ENCODE peak calls at places on chromosomes 13 and 19, in seven cellular contexts. I is WTC11, G is RWPE1, S is epithelial cell of esophagus, L is nephron progenitor cell, F is Peyer's patch, D is stomach. R is an unnamed sample.

GRCh38 chr13:90305796-90306195 is 1041.7 kb upstream of the MIR17HG start:
- DNase-seq in G (no peak), F (no peak), L (no peak), I (no peak), D (no peak), S (no peak), R (no peak)

GRCh38 chr19:406121-406711 is 2.7 kb downstream of the C2CD4C start:
- DNase-seq in I (no peak), F (no peak), D (no peak), G (no peak), L (peak), S (no peak), R (no peak)

GRCh38 chr19:617551-618246 is 15.6 kb downstream of the POLRMT start:
- DNase-seq in G (no peak), I (no peak), D (no peak), L (no peak), S (no peak), F (no peak), R (no peak)

GRCh38 chr19:48354332-48354992 is 9.3 kb downstream of the TMEM143 start:
- DNase-seq in L (no peak), D (no peak), G (no peak), S (no peak), F (no peak), I (no peak), R (no peak)

GRCh38 chr13:110285991-110286923 is 20.7 kb downstream of the COL4A1 start:
- DNase-seq in F (peak), L (no peak), I (no peak), G (no peak), D (no peak), S (no peak), R (no peak)

GRCh38 chr13:110942248-110942981 is 27.5 kb upstream of the ANKRD10 start:
- DNase-seq in I (no peak), D (no peak), F (no peak), L (no peak), S (peak), G (no peak), R (no peak)

GRCh38 chr13:73059460-73060250 is 850 bp downstream of the KLF5 start:
- DNase-seq in F (peak), I (peak), L (peak), G (no peak), S (peak), D (peak), R (peak)

GRCh38 chr13:113815151-113816058 is 48.5 kb downstream of the GAS6 start:
- DNase-seq in F (no peak), G (no peak), D (no peak), S (no peak), L (no peak), I (no peak), R (no peak)

GRCh38 chr13:107553838-107554237 is 661.5 kb downstream of the LIG4 start:
- DNase-seq in F (no peak), S (no peak), D (no peak), L (no peak), G (no peak), I (no peak), R (no peak)

GRCh38 chr19:17138937-17139598 is 63.5 kb downstream of the MYO9B start:
- DNase-seq in S (no peak), D (peak), F (no peak), G (no peak), I (no peak), L (no peak), R (no peak)

GRCh38 chr19:37506387-37507166 is at the start of gene ZNF793:
- DNase-seq in G (peak), F (peak), S (peak), I (peak), D (peak), L (peak), R (peak)

GRCh38 chr13:75482070-75482819 is at the start of gene TBC1D4:
- DNase-seq in I (peak), F (peak), L (peak), S (peak), D (peak), G (peak), R (peak)

GRCh38 chr13:72689181-72689696 is 38.2 kb downstream of the MZT1 start:
- DNase-seq in F (no peak), I (no peak), G (no peak), L (no peak), S (no peak), D (no peak), R (no peak)

GRCh38 chr19:18699403-18700054 is 16.0 kb downstream of the CRTC1 start:
- DNase-seq in S (no peak), D (no peak), G (no peak), L (no peak), I (no peak), F (no peak), R (peak)

GRCh38 chr19:57075801-57076492 is 43.8 kb upstream of the USP29 start:
- DNase-seq in F (no peak), I (no peak), D (no peak), G (no peak), L (no peak), S (no peak), R (no peak)

GRCh38 chr13:109494955-109495354 is 291.4 kb downstream of the IRS2 start:
- DNase-seq in F (no peak), S (peak), L (no peak), D (no peak), G (peak), I (no peak), R (no peak)

GRCh38 chr13:85709072-85709471 is 90.1 kb downstream of the SLITRK6 start:
- DNase-seq in F (no peak), L (no peak), D (no peak), G (no peak), S (no peak), I (no peak), R (no peak)

GRCh38 chr19:16222806-16223205 is 25.1 kb downstream of the AP1M1 start:
- DNase-seq in F (no peak), L (no peak), S (no peak), I (no peak), G (no peak), D (no peak), R (no peak)

GRCh38 chr13:43368003-43368402 is 344.6 kb downstream of the DNAJC15 start:
- DNase-seq in F (no peak), I (no peak), G (no peak), L (no peak), D (no peak), S (no peak), R (no peak)

GRCh38 chr13:50437252-50437651 is 406.2 kb downstream of the DLEU7 start:
- DNase-seq in S (no peak), I (no peak), D (no peak), L (no peak), F (no peak), G (no peak), R (no peak)

GRCh38 chr19:47609885-47610545 is 1.1 kb downstream of the BICRA start:
- DNase-seq in L (peak), S (peak), F (peak), G (peak), D (peak), I (peak), R (peak)

GRCh38 chr19:50555447-50556235 is 12.6 kb downstream of the LRRC4B start:
- DNase-seq in L (no peak), D (no peak), S (no peak), G (no peak), F (no peak), I (peak), R (no peak)

GRCh38 chr13:70995338-70995737 is 871.7 kb downstream of the DACH1 start:
- DNase-seq in S (no peak), F (no peak), I (no peak), G (no peak), D (no peak), L (no peak), R (no peak)

GRCh38 chr19:17775245-17775927 is 19.6 kb upstream of the B3GNT3 start:
- DNase-seq in S (peak), G (no peak), D (peak), F (peak), I (peak), L (peak), R (peak)

GRCh38 chr13:113832204-113832603 is 31.7 kb downstream of the GAS6 start:
- DNase-seq in F (peak), D (no peak), G (no peak), L (no peak), I (no peak), S (no peak), R (no peak)

GRCh38 chr19:38792250-38793111 is 3.5 kb downstream of the LGALS7B start:
- DNase-seq in S (peak), I (peak), F (peak), D (peak), G (no peak), L (no peak), R (peak)

GRCh38 chr13:95641291-95641811 is 3.2 kb downstream of the DZIP1 start:
- DNase-seq in S (no peak), F (no peak), G (no peak), L (no peak), I (peak), D (no peak), R (no peak)

GRCh38 chr13:94154362-94154761 is 325.1 kb downstream of the DCT start:
- DNase-seq in S (no peak), G (peak), D (peak), L (no peak), F (peak), I (no peak), R (peak)

GRCh38 chr19:41302624-41303351 is 7.2 kb upstream of the CCDC97 start:
- DNase-seq in I (no peak), S (no peak), D (no peak), G (no peak), L (no peak), F (peak), R (no peak)

GRCh38 chr13:110617326-110618072 is 2.2 kb downstream of the NAXD start:
- DNase-seq in D (peak), S (peak), G (no peak), F (peak), I (no peak), L (no peak), R (peak)

GRCh38 chr19:13441810-13442512 is 64.3 kb downstream of the CACNA1A start:
- DNase-seq in F (peak), D (no peak), I (peak), G (peak), L (peak), S (peak), R (peak)

GRCh38 chr19:2867025-2867991 is at the start of gene ZNF556:
- DNase-seq in G (peak), S (peak), L (no peak), I (no peak), F (no peak), D (no peak), R (no peak)

GRCh38 chr19:1779604-1779973 is 26.3 kb downstream of the ONECUT3 start:
- DNase-seq in F (no peak), D (no peak), I (no peak), G (no peak), S (no peak), L (no peak), R (no peak)

GRCh38 chr19:1782501-1782900 is 29.2 kb downstream of the ONECUT3 start:
- DNase-seq in S (no peak), L (no peak), D (no peak), F (no peak), I (no peak), G (no peak), R (no peak)

GRCh38 chr19:1783354-1783753 is 28.7 kb downstream of the ATP8B3 start:
- DNase-seq in F (no peak), L (no peak), G (no peak), S (no peak), I (no peak), D (no peak), R (no peak)

GRCh38 chr19:1777149-1777548 is 23.8 kb downstream of the ONECUT3 start:
- DNase-seq in F (no peak), L (no peak), I (no peak), S (no peak), G (no peak), D (no peak), R (no peak)

GRCh38 chr19:1780272-1780957 is 27.1 kb downstream of the ONECUT3 start:
- DNase-seq in F (no peak), I (no peak), S (no peak), L (no peak), D (no peak), G (no peak), R (no peak)
- TF ChIP-seq CTCF in F (no peak), I (no peak), S (peak), L (no peak), D (no peak), G (no peak), R (no peak)

GRCh38 chr13:46728777-46729176 is 68.2 kb downstream of the ESD start:
- DNase-seq in F (no peak), G (no peak), L (no peak), D (no peak), I (no peak), S (peak), R (no peak)
- TF ChIP-seq CTCF in F (no peak), G (no peak), L (no peak), D (no peak), I (peak), S (no peak), R (peak)

DNA sequence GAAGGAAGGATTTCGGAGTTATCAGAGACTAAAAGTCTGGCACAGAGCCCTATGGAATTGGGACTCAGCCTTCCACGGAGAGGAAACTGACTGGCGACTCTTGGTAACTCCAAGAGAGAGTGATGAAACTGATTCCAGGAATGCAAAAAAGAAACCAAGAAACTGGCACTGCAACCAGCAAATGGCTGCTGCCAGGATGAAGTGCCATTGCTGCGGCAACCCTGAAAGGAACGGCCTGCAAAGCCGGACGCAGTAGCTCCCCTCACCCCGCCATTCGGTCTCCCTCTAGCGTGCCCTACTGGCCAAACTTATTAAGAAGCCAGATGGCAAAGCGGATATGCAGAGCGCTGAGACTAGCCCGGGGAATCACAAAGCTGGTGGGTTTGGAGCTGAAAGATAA is 236.0 kb downstream of the PCDH9 start:
- DNase-seq in S (peak), I (peak), D (peak), G (peak), L (peak), F (peak), R (peak)
- TF ChIP-seq CTCF in S (peak), I (peak), D (peak), G (peak), L (peak), F (no peak), R (no peak)

GRCh38 chr19:45178262-45179062 is at the start of gene BLOC1S3:
- DNase-seq in F (peak), I (peak), G (peak), S (peak), D (peak), L (peak), R (peak)
- TF ChIP-seq CTCF in F (peak), I (peak), G (peak), S (peak), D (peak), L (peak), R (peak)

GRCh38 chr13:53201454-53202225 is 173.0 kb downstream of the OLFM4 start:
- DNase-seq in L (peak), I (peak), S (no peak), F (peak), G (peak), D (no peak), R (peak)
- TF ChIP-seq CTCF in L (no peak), I (peak), S (peak), F (no peak), G (peak), D (no peak), R (no peak)

GRCh38 chr19:19732579-19733501 is at the start of gene ZNF14:
- DNase-seq in S (peak), L (peak), I (peak), G (peak), F (peak), D (peak), R (peak)
- TF ChIP-seq CTCF in S (peak), L (no peak), I (no peak), G (no peak), F (no peak), D (no peak), R (no peak)

DNA sequence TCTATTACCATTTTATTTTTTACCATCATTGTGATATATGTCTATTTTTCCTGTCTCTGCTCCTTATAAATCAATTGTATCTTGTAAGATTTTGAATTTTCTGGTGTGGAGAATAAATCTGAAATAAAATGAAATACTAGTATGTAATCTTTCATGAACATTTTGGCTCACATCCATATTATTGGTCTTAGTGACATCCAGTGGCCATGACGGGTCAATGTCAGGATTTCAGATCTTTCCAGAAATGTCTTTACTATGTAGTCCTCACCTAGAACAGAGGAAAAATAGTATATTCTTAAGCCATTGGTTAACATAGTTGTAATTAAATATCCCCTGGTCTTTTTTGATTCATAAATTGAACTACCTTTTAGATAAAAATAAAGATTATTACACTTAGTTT is 109.8 kb upstream of the GPC6 start:
- DNase-seq in G (no peak), L (no peak), S (no peak), D (no peak), F (no peak), I (no peak), R (no peak)
- TF ChIP-seq CTCF in G (no peak), L (no peak), S (no peak), D (no peak), F (no peak), I (no peak), R (no peak)

GRCh38 chr13:30255696-30256095 is 51.7 kb downstream of the KATNAL1 start:
- DNase-seq in S (no peak), L (no peak), I (no peak), D (no peak), G (peak), F (no peak), R (no peak)
- TF ChIP-seq CTCF in S (no peak), L (no peak), I (no peak), D (no peak), G (peak), F (no peak), R (no peak)

DNA sequence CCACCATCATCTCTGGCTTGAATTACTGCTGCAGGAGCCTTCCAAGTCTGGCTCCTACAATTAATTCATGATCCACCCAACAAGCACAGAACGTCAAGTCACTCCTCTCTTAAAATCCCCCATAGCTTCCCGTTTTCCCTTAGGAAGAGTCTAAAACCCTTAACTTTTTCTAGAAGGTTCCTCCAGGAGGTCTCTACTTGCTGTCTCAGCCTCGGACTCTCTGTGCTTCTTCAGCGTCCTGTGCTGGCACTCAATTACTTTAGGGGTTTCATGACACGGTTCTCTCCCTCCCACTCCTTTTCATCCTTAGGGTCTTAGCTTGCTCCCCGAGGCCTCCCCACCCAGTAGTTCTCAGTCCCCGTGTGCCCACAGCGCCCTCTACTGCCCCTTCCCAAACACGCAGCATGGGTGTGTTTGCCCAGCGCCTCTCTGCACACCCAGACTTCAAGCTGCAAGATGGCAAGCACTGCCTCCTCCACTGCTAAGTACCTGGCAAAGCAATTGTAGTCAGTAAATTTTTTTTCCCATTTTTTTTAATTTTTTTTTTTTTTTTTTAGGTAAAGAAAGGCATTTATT is 25.8 kb upstream of the MAP3K10 start:
- DNase-seq in F (peak), I (peak), G (no peak), L (peak), S (peak), D (peak), R (peak)
- TF ChIP-seq CTCF in F (peak), I (peak), G (peak), L (peak), S (peak), D (no peak), R (peak)

R was measured in colonic mucosa.